ENCODE peak calls at places on chromosomes 4 and X, in five cellular contexts. E, W, V, D and S are unnamed samples.
A peak's percentile ranks its signal among the peaks of the same experiment; 100 is the strongest.

GRCh38 chr4:122666527-122667245 is 45.8 kb upstream of the IL21 start:
- DNase-seq in W (no peak), V (peak; percentile 82), D (no peak), E (no peak), S (no peak)

GRCh38 chrX:131288738-131289511 is at the start of gene IGSF1:
- DNase-seq in E (no peak), V (no peak), D (peak; percentile 53), W (no peak), S (no peak)

GRCh38 chrX:24506082-24506481 is 41.0 kb downstream of the PDK3 start:
- DNase-seq in D (no peak), V (peak; percentile 70), E (no peak), W (no peak), S (no peak)

GRCh38 chrX:153882086-153882498 is 3.9 kb downstream of the L1CAM start:
- DNase-seq in D (no peak), W (no peak), V (no peak), E (no peak), S (peak; percentile 61)

GRCh38 chr4:160675550-160675949 is 1488.2 kb downstream of the FSTL5 start:
- DNase-seq in V (no peak), W (no peak), E (no peak), D (no peak), S (no peak)

GRCh38 chr4:130395871-130396270 is 1299.9 kb downstream of the C4orf33 start:
- DNase-seq in W (no peak), D (no peak), E (no peak), V (peak; percentile 73), S (no peak)

GRCh38 chr4:144627663-144628076 is 18.3 kb upstream of the HHIP start:
- DNase-seq in V (peak; percentile 80), D (no peak), W (no peak), E (no peak), S (no peak)

GRCh38 chr4:25787891-25788331 is 74.9 kb downstream of the SEL1L3 start:
- DNase-seq in W (no peak), V (no peak), E (no peak), D (no peak), S (no peak)

GRCh38 chr4:170872794-170873193 is 783.0 kb upstream of the AADAT start:
- DNase-seq in D (no peak), W (no peak), V (no peak), E (no peak), S (no peak)

GRCh38 chr4:90025248-90025647 is 101.9 kb upstream of the CCSER1 start:
- DNase-seq in D (no peak), V (peak; percentile 50), E (no peak), W (no peak), S (no peak)

DNA sequence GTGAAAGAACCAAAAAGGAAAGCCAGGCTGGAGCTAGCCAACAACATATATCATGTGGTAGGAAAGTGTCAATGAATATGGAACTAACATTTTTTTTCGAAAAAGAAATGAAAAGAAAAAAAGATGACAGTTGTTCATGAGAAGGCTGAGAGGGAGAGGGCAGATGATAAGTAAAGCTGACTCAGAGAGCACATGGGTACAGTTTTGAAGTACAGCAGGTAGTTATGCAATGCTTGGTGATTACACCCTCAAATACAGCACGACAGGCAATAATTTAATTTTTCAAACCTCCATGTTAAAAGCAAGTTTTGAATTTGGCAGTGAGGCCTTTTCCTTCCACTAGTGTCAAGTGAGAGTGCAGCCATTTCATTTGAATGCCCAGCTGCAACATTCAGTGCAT is 21.3 kb upstream of the SLC7A11 start:
- DNase-seq in E (no peak), D (no peak), W (no peak), V (no peak), S (no peak)
- TF ChIP-seq CTCF in E (no peak), D (no peak), W (no peak), V (no peak), S (no peak)

DNA sequence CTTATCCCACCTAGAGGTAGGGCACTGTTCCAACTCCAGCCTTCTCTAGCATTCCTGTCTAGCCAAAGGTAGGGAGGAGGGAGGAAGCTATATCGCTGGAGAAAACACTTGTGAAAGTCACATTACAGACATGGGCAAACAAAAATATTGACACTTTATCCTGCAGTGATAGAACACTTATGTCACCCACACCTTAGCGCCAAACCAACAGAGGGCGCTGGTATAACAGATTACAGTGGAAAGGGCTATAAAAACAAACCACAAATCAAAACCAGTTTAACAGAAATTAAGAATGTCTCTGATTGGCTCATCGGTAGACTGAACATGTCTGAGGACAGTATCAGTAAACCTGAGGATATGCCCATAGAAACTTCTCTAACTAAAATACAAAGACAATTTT is 451.3 kb downstream of the TLL1 start:
- DNase-seq in V (peak; percentile 62), E (no peak), W (no peak), D (no peak), S (no peak)
- TF ChIP-seq CTCF in V (peak; percentile 68), E (no peak), W (no peak), D (no peak), S (peak; percentile 2)

DNA sequence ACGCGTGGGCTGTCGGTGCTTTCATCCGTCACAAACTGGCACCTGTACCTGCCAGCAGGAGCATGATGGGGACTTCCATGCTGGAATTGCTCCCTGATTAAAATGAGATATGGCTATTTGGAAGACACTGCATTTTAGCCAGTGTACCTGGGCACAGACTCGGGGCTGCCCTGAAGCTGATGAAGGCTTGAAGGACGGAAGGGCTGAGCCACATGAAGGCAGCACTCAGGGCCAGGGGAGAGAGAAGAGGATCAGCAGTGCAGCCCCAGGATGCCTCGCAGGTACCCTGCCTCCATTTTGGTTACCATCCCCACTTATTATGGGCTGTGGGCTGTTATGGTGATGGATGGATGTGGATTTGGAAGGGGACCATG is 79.0 kb downstream of the CRMP1 start:
- DNase-seq in V (no peak), W (no peak), D (no peak), E (no peak), S (no peak)
- TF ChIP-seq CTCF in V (no peak), W (no peak), D (no peak), E (no peak), S (no peak)

DNA sequence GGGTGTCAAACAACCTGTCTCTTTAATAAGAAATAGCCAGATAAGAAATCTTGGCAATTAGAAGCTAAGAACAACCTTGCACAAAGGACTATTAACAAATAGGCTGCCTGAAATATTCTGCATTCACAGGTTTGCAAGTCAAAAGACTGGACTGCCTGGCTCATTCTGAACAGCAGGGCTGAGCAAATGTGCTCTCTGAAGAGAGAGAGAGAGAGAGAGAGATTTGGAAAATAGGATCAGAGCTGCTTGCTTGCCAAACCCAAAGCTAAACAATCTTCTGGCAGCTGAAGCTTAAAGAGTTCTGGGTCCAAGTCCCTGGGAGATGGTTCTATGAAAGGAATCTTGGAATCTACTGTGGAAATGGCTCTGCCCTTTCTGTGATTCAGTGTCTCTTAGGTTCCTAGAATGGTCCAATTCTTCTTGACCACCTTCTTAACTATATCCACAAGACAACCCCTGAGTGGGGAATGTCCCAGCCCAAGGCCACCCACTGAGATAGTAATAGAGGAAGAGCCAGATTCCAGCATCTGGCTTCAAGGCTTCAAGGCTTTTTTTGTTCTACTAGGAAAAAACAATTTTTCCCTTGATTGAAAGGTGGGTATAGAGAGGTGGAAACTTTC is 66.1 kb upstream of the EFNB1 start:
- DNase-seq in D (no peak), E (no peak), W (no peak), V (no peak), S (no peak)
- TF ChIP-seq CTCF in D (no peak), E (no peak), W (no peak), V (no peak), S (no peak)

GRCh38 chrX:81412428-81412827 is 210.5 kb downstream of the SH3BGRL start:
- DNase-seq in W (no peak), E (no peak), V (no peak), D (no peak), S (no peak)

GRCh38 chrX:81411517-81411916 is 209.6 kb downstream of the SH3BGRL start:
- DNase-seq in E (no peak), D (no peak), W (no peak), V (no peak), S (no peak)

DNA sequence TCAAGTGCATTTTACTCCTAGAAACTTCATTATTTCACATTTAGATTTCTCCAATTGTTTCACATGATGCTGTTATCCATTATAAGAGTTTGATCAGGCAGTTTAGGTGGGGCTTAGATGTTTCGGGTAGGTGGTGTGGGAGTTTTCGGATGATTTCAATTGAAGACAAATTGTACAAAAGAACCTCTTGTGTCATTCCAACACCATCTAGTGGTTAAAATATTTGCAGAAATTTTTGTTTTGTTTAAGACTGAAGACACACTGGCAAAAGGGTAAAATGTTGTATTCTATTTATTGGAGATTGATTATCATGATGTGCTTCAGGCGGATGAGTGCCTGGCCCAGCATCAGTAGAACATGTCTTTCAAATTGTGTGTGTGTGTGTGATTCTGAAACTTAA is 212.7 kb downstream of the SH3BGRL start:
- DNase-seq in W (no peak), V (peak; percentile 38), E (no peak), D (no peak), S (no peak)
- TF ChIP-seq CTCF in W (no peak), V (peak; percentile 50), E (no peak), D (no peak), S (no peak)

DNA sequence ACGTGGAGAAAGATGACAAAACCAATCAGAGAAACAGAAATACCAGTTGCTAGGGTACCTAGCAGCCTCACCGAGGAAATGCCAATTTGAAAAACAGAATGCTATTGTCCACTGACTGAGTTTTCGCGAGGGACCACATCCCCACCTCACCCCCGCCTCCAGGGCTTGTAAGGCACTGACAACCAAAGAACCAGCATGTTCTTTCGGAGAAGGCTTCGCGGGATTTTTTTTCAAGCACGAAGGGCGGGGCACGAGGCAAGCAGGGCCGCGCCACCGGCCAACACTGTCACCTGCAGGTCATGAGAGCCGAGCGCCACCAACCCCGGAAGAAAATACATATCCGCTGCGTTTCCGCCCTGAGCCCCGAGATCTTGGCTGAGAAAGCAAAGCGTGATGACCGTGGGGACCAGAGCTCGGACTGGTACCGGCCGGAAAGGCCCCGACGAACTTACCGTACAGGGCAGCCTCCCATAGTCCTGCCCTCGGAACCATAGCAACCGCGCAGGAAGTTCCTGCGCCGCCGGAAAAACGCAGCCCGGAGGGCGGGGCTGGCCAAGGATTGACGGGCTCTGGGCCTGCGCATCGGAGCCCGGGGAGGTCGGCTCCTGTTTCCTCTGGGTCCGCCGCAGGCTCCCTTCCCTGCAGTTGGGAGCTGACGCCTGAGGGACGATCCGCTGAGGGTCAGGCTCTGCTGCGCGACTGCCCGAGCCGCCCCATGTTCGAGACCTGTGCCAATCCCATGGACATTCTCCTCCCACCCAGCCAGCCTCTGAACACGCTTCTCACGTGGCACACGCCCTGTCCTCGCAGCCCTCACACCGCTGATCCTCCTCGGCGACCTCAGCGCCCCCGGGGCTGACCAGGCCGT is 59.2 kb upstream of the PAGE5 start:
- DNase-seq in D (peak; percentile 60), W (peak; percentile 94), V (peak; percentile 91), E (peak; percentile 91), S (peak; percentile 96)
- TF ChIP-seq CTCF in D (no peak), W (peak; percentile 54), V (peak; percentile 59), E (peak; percentile 44), S (peak; percentile 47)

GRCh38 chr4:86835677-86836076 is 13.5 kb downstream of the SLC10A6 start:
- DNase-seq in D (no peak), W (no peak), E (no peak), V (no peak), S (no peak)

GRCh38 chr4:86841309-86841708 is 7.9 kb downstream of the SLC10A6 start:
- DNase-seq in D (no peak), V (peak; percentile 2), E (no peak), W (no peak), S (no peak)

GRCh38 chr4:86837651-86838050 is 11.5 kb downstream of the SLC10A6 start:
- DNase-seq in D (no peak), E (no peak), W (no peak), V (no peak), S (no peak)

GRCh38 chr4:86840858-86841257 is 8.3 kb downstream of the SLC10A6 start:
- DNase-seq in E (no peak), W (no peak), D (no peak), V (no peak), S (no peak)

GRCh38 chr4:86838141-86838540 is 11.0 kb downstream of the SLC10A6 start:
- DNase-seq in D (no peak), E (no peak), W (no peak), V (no peak), S (no peak)
- TF ChIP-seq CTCF in D (no peak), E (no peak), W (no peak), V (no peak), S (no peak)

GRCh38 chr4:152500798-152501434 is 35.0 kb downstream of the FBXW7 start:
- DNase-seq in V (peak; percentile 90), E (no peak), W (no peak), D (no peak), S (no peak)
- TF ChIP-seq CTCF in V (peak; percentile 84), E (peak; percentile 75), W (peak; percentile 74), D (peak; percentile 75), S (peak; percentile 70)